ENCODE peak calls at places on chromosomes 2 and 18, in seven cellular contexts. R is heart left ventricle, U is endothelial cell of umbilical vein, I is PC-3, E is BJ, D is sigmoid colon, V is fibroblast of lung. Q is an unnamed sample.

GRCh38 chr2:203799905-203800304 is 67.7 kb upstream of the CTLA4 start:
- DNase-seq in R (no peak), V (no peak), E (no peak), U (no peak), D (no peak), I (no peak), Q (no peak)

GRCh38 chr2:23422089-23423061 is 37.4 kb downstream of the KLHL29 start:
- DNase-seq in R (no peak), U (no peak), D (no peak), V (no peak), I (no peak), E (no peak), Q (no peak)

GRCh38 chr18:48430162-48430561 is 21.0 kb upstream of the ZBTB7C start:
- DNase-seq in U (no peak), I (no peak), V (no peak), E (no peak), D (no peak), R (no peak), Q (no peak)

GRCh38 chr2:95323347-95324155 is 26.4 kb downstream of the KCNIP3 start:
- DNase-seq in U (no peak), D (no peak), I (peak), R (no peak), V (peak), E (no peak), Q (no peak)

GRCh38 chr2:126704434-126705165 is 48.6 kb downstream of the GYPC start:
- DNase-seq in D (no peak), I (no peak), U (no peak), V (peak), R (no peak), E (no peak), Q (no peak)

GRCh38 chr2:102418421-102418961 is 4.5 kb upstream of the IL18RAP start:
- DNase-seq in V (peak), I (peak), E (no peak), D (no peak), R (no peak), U (no peak), Q (no peak)

GRCh38 chr18:57051586-57052044 is 95.3 kb upstream of the BOD1L2 start:
- DNase-seq in I (no peak), E (no peak), U (no peak), V (no peak), D (no peak), R (no peak), Q (no peak)

GRCh38 chr18:8825729-8826375 is 120.5 kb downstream of the MTCL1 start:
- DNase-seq in V (no peak), D (no peak), R (no peak), E (no peak), I (no peak), U (no peak), Q (no peak)

GRCh38 chr18:907880-908512 is 3.3 kb downstream of the ADCYAP1 start:
- DNase-seq in I (no peak), V (no peak), D (no peak), R (no peak), E (no peak), U (no peak), Q (no peak)

GRCh38 chr2:47232738-47233415 is 77.8 kb upstream of the STPG4 start:
- DNase-seq in R (no peak), I (peak), E (no peak), U (peak), D (no peak), V (no peak), Q (no peak)

GRCh38 chr2:20164061-20164733 is 60.7 kb downstream of the SDC1 start:
- DNase-seq in D (no peak), I (peak), E (no peak), V (peak), U (no peak), R (no peak), Q (no peak)

GRCh38 chr2:111161971-111162370 is 41.3 kb downstream of the BCL2L11 start:
- DNase-seq in D (no peak), R (peak), V (no peak), I (no peak), E (no peak), U (peak), Q (no peak)

GRCh38 chr2:75645643-75646042 is 940 bp upstream of the MRPL19 start:
- DNase-seq in V (no peak), D (no peak), U (no peak), E (no peak), R (no peak), I (no peak), Q (no peak)

GRCh38 chr2:38037757-38038615 is 38.0 kb downstream of the CYP1B1 start:
- DNase-seq in V (peak), R (peak), E (peak), I (no peak), U (no peak), D (no peak), Q (peak)

DNA sequence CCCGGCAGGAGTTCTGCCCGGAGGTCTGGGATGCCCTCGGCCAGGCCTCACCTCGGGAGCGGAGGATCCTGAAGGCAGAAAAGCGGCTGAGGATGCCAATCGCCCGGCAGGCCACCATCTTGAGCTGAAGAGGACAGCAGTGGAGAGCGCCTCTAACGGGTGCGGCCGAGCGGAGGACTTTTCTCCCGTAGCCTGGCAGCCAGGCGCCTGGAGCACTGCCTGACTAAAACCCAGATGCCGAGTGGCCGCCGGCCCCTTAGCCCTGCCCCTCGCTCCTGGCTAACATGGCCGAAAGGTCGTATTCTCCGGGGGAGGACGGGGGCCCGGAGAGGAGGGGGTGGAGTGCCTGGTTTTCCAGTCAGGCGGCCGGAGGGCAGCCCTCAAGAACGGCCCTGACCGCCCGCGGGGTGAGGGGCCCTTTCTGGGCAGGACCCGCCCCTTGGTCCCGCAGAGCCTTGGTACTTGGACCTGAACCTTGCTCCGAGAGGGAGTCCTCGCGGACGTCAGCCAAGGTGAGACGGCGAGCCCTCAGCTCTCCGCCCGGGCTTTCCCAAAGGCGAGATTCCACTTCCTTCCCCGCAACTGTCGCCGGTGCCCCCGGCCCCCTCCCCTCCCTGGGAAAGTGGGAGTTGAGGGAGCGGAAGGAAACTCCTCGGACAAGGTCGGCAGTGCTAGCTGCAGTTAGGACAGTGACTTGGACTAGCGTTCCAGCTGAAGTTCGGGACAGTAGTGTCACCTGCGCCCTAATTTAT is at the start of the genes HADHA and HADHB:
- DNase-seq in D (peak), E (peak), R (peak), V (peak), U (peak), I (peak), Q (peak)
- TF ChIP-seq CTCF in D (peak), E (peak), R (peak), V (peak), U (no peak), I (peak), Q (no peak)

GRCh38 chr2:34012728-34013302 is 413.7 kb upstream of the FAM98A start:
- DNase-seq in U (peak), E (no peak), D (peak), I (peak), V (peak), R (peak), Q (no peak)
- TF ChIP-seq CTCF in U (peak), E (peak), D (peak), I (peak), V (peak), R (peak), Q (no peak)

GRCh38 chr2:130373808-130374365 is 18.0 kb downstream of the PTPN18 start:
- DNase-seq in V (no peak), I (no peak), D (peak), R (no peak), E (no peak), U (no peak), Q (no peak)

GRCh38 chr2:130371723-130372054 is 15.8 kb downstream of the PTPN18 start:
- DNase-seq in D (peak), I (no peak), E (no peak), U (no peak), V (no peak), R (peak), Q (no peak)

GRCh38 chr2:130374587-130375290 is 18.9 kb downstream of the PTPN18 start:
- DNase-seq in D (peak), E (no peak), I (no peak), U (no peak), V (peak), R (peak), Q (no peak)

GRCh38 chr2:130372055-130372832 is 16.4 kb downstream of the PTPN18 start:
- DNase-seq in E (no peak), U (peak), V (peak), I (no peak), R (peak), D (peak), Q (peak)

GRCh38 chr2:130372833-130373807 is 17.3 kb downstream of the PTPN18 start:
- DNase-seq in R (no peak), E (no peak), U (no peak), V (no peak), I (no peak), D (peak), Q (no peak)
- TF ChIP-seq CTCF in R (peak), E (no peak), U (peak), V (no peak), I (no peak), D (no peak), Q (no peak)

DNA sequence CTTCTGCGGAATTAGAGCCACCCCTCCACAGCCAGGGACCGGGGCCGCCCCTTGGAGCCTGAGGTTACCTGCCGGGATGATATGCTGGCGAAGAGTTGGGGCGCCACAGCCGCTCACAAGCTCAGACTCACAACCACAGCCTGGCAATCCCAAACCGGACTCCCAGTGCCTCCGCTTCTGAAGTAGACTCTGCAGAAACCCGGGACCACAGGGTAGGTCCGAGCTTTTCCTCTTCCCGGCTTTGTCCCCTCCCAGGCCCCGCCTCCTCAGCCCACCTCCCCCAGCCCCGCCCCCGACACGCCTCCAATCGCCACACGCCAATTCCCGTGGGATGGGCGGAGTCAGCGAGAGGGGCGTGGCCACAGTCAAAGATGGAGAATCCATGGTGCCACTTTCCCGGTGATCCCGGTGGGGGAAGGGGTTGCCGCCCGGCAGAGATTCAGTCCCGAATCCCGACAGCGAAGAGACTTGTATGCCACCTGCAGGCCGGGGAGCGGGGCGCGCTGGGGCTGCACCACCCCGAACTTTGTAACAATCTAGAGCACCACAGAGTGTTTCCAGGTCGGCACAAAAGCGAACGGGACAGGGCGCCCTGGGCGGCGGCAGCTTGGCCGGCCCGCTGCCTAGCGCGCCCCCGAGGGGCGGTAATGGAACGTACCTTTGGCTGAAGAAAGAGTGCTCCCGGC is at the start of gene IDH1:
- DNase-seq in V (peak), D (peak), I (peak), E (peak), R (peak), U (peak), Q (peak)
- TF ChIP-seq CTCF in V (peak), D (peak), I (peak), E (peak), R (peak), U (peak), Q (no peak)

GRCh38 chr18:7370812-7371211 is 139.9 kb downstream of the LRRC30 start:
- DNase-seq in V (no peak), R (peak), U (peak), D (peak), I (no peak), E (no peak), Q (no peak)

GRCh38 chr18:7369006-7369405 is 138.1 kb downstream of the LRRC30 start:
- DNase-seq in R (no peak), I (no peak), E (no peak), V (no peak), D (no peak), U (peak), Q (no peak)

GRCh38 chr18:7366597-7366996 is 135.7 kb downstream of the LRRC30 start:
- DNase-seq in U (no peak), E (no peak), V (no peak), D (no peak), I (no peak), R (no peak), Q (no peak)

GRCh38 chr18:7370375-7370774 is 139.5 kb downstream of the LRRC30 start:
- DNase-seq in D (no peak), V (no peak), E (no peak), R (peak), U (no peak), I (no peak), Q (no peak)

GRCh38 chr18:7367336-7367735 is 136.4 kb downstream of the LRRC30 start:
- DNase-seq in V (no peak), R (no peak), E (no peak), I (no peak), D (no peak), U (no peak), Q (no peak)
- TF ChIP-seq CTCF in V (no peak), R (peak), E (no peak), I (peak), D (no peak), U (no peak), Q (no peak)